ENCODE peak calls at places on chromosomes 2 and 18, in seven cellular contexts. K is HS-27A; A is COR-L47; Y is GM23248; V is central memory CD4-positive, alpha-beta T cell; H is activated CD8-positive, alpha-beta memory T cell treated with anti-CD3 and anti-CD28 coated beads for 48 hours; C is A172. L is an unnamed sample.

GRCh38 chr2:74005786-74006185 is 21.1 kb downstream of the TET3 start:
- DNase-seq in A (no peak), H (no peak), Y (peak; percentile 47), K (no peak), V (no peak), C (no peak), L (peak; percentile 62)

GRCh38 chr2:176565641-176566323 is 296.5 kb downstream of the MTX2 start:
- DNase-seq in C (no peak), V (no peak), K (no peak), Y (no peak), H (no peak), A (no peak), L (no peak)

GRCh38 chr2:20602803-20603202 is 48.1 kb downstream of the HS1BP3 start:
- DNase-seq in C (no peak), Y (no peak), K (no peak), A (no peak), H (no peak), V (no peak), L (no peak)

GRCh38 chr2:203811491-203812221 is 55.9 kb upstream of the CTLA4 start:
- DNase-seq in Y (peak; percentile 95), H (no peak), A (no peak), V (peak; percentile 41), C (peak; percentile 100), K (peak; percentile 90), L (no peak)

GRCh38 chr2:178811901-178812300 is 4.7 kb upstream of the TTN start:
- DNase-seq in H (no peak), C (no peak), Y (no peak), K (no peak), A (no peak), V (no peak), L (no peak)

GRCh38 chr2:146388757-146389156 is 1456.1 kb upstream of the ACVR2A start:
- DNase-seq in K (no peak), A (no peak), Y (no peak), H (no peak), C (peak; percentile 25), V (no peak), L (no peak)

GRCh38 chr2:15901808-15902130 is 38.6 kb upstream of the MYCN start:
- DNase-seq in C (no peak), A (no peak), K (no peak), Y (no peak), V (no peak), H (no peak), L (no peak)

GRCh38 chr18:74499633-74500032 is 3.5 kb downstream of the CNDP2 start:
- DNase-seq in A (no peak), V (no peak), H (no peak), K (no peak), Y (peak; percentile 53), C (peak; percentile 18), L (no peak)

GRCh38 chr2:233300401-233300800 is 7.2 kb upstream of the SAG start:
- DNase-seq in C (no peak), V (no peak), K (no peak), A (no peak), H (no peak), Y (no peak), L (no peak)

GRCh38 chr2:241904791-241905710 is 35.5 kb downstream of the RTP5 start:
- DNase-seq in Y (no peak), A (no peak), C (no peak), V (no peak), K (no peak), H (no peak), L (peak; percentile 84)

GRCh38 chr2:72859831-72860262 is 27.4 kb upstream of the SPR start:
- DNase-seq in C (peak; percentile 75), A (peak; percentile 81), Y (peak; percentile 67), K (peak; percentile 15), V (peak; percentile 45), H (peak; percentile 5), L (no peak)

GRCh38 chr2:162379719-162380580 is 36.0 kb downstream of the GCA start:
- DNase-seq in C (no peak), K (no peak), A (no peak), Y (no peak), V (no peak), H (no peak), L (no peak)

GRCh38 chr2:96869281-96869823 is 528 bp downstream of the SEMA4C start:
- DNase-seq in Y (peak; percentile 79), H (no peak), A (peak; percentile 36), V (no peak), C (peak; percentile 45), K (no peak), L (no peak)

GRCh38 chr2:73961274-73961673 is 23.4 kb upstream of the TET3 start:
- DNase-seq in V (no peak), Y (no peak), H (no peak), A (no peak), K (no peak), C (no peak), L (no peak)

GRCh38 chr2:164796999-164797398 is 44.6 kb downstream of the COBLL1 start:
- DNase-seq in H (no peak), C (no peak), A (no peak), V (no peak), Y (no peak), K (no peak), L (no peak)

GRCh38 chr2:86360781-86361180 is 23.4 kb upstream of the REEP1 start:
- DNase-seq in A (no peak), C (no peak), K (no peak), V (no peak), H (no peak), Y (no peak), L (no peak)

GRCh38 chr2:240163056-240163714 is 22.7 kb upstream of the OTOS start:
- DNase-seq in C (no peak), Y (no peak), A (no peak), V (no peak), H (no peak), K (no peak), L (no peak)

GRCh38 chr2:10283106-10284062 is 19.3 kb upstream of the HPCAL1 start:
- DNase-seq in V (no peak), H (no peak), A (no peak), C (peak; percentile 99), Y (peak; percentile 91), K (peak; percentile 86), L (no peak)

GRCh38 chr18:51248685-51249084 is 51.2 kb upstream of the MEX3C start:
- DNase-seq in V (no peak), A (no peak), H (no peak), C (no peak), K (no peak), Y (no peak), L (no peak)

L was measured in mesenteric fat pad.